ENCODE peak calls at places on chromosomes 2 and 18, in seven cellular contexts. H, I, R, J, W, K and F are unnamed samples.
A peak's percentile ranks its signal among the peaks of the same experiment; 100 is the strongest.

GRCh38 chr2:64760131-64760530 is 106.4 kb upstream of the SERTAD2 start:
- DNase-seq in H (no peak), I (no peak), R (no peak), J (no peak), W (no peak), K (no peak), F (no peak)

GRCh38 chr2:8863331-8863953 is 26.0 kb upstream of the KIDINS220 start:
- DNase-seq in H (no peak), I (no peak), R (no peak), J (no peak), W (no peak), K (no peak), F (no peak)

GRCh38 chr18:27921904-27922541 is 254.9 kb downstream of the CDH2 start:
- DNase-seq in H (no peak), I (no peak), R (peak; percentile 41), J (no peak), W (peak; percentile 66), K (no peak), F (peak; percentile 24)

GRCh38 chr2:185208261-185208660 is 530.3 kb upstream of the FSIP2 start:
- DNase-seq in H (peak; percentile 4), I (peak; percentile 61), R (peak; percentile 23), J (no peak), W (no peak), K (no peak), F (peak; percentile 16)

GRCh38 chr18:11989966-11990380 is 8.7 kb downstream of the IMPA2 start:
- DNase-seq in H (peak; percentile 16), I (no peak), R (no peak), J (no peak), W (no peak), K (no peak), F (no peak)

GRCh38 chr2:177031435-177032222 is 181.0 kb upstream of the HNRNPA3 start:
- DNase-seq in H (peak; percentile 56), I (peak; percentile 22), R (no peak), J (no peak), W (no peak), K (no peak), F (no peak)

GRCh38 chr2:25000503-25001328 is 29.0 kb upstream of the DNAJC27 start:
- DNase-seq in H (no peak), I (peak; percentile 27), R (peak; percentile 42), J (no peak), W (no peak), K (no peak), F (no peak)

GRCh38 chr2:18159899-18160298 is 281.4 kb downstream of the KCNS3 start:
- DNase-seq in H (no peak), I (no peak), R (no peak), J (no peak), W (no peak), K (no peak), F (no peak)